ENCODE peak calls at places on chromosomes 16 and 17, in five cellular contexts. G is aorta; A is effector memory CD8-positive, alpha-beta T cell; R is fibroblast of villous mesenchyme; M is activated naive CD4-positive, alpha-beta T cell treated with anti-CD3 and anti-CD28 coated beads for 36 hours. Z is an unnamed sample.

GRCh38 chr17:37047631-37048104 is 98.9 kb downstream of the AATF start:
- DNase-seq in A (peak; percentile 78), G (peak; percentile 84), R (peak; percentile 88), M (peak; percentile 92), Z (peak; percentile 84)

GRCh38 chr17:50149425-50150353 is 788 bp downstream of the PPP1R9B start:
- DNase-seq in M (peak; percentile 59), R (peak; percentile 67), G (peak; percentile 77), A (peak; percentile 59), Z (peak; percentile 83)

GRCh38 chr16:1102921-1103648 is 7.0 kb upstream of the C1QTNF8 start:
- DNase-seq in G (no peak), M (peak; percentile 64), R (peak; percentile 6), A (peak; percentile 73), Z (peak; percentile 76)

GRCh38 chr16:51500306-51500705 is 349.2 kb upstream of the SALL1 start:
- DNase-seq in M (no peak), R (peak; percentile 16), G (no peak), A (no peak), Z (no peak)

GRCh38 chr16:57245472-57246113 is 534 bp downstream of the ARL2BP start:
- DNase-seq in M (no peak), A (no peak), R (no peak), G (peak; percentile 60), Z (peak; percentile 54)

GRCh38 chr17:50056217-50056960 is 479 bp downstream of the ITGA3 start:
- DNase-seq in M (peak; percentile 88), G (peak; percentile 70), A (peak; percentile 48), R (peak; percentile 71), Z (peak; percentile 75)

GRCh38 chr16:87407511-87408112 is 15.5 kb downstream of the MAP1LC3B start:
- DNase-seq in G (no peak), A (no peak), M (no peak), R (no peak), Z (peak; percentile 74)

GRCh38 chr17:4604111-4604644 is 19.8 kb downstream of the SMTNL2 start:
- DNase-seq in M (no peak), R (peak; percentile 78), G (peak; percentile 53), A (no peak), Z (peak; percentile 93)

GRCh38 chr17:48541574-48542113 is 3.3 kb downstream of the HOXB2 start:
- DNase-seq in G (peak; percentile 81), A (peak; percentile 24), M (peak; percentile 63), R (peak; percentile 42), Z (peak; percentile 81)

GRCh38 chr16:8859913-8860881 is 8.6 kb downstream of the CARHSP1 start:
- DNase-seq in G (peak; percentile 57), R (peak; percentile 92), M (no peak), A (no peak), Z (peak; percentile 67)

GRCh38 chr16:30903002-30903401 is 6.6 kb downstream of the CTF1 start:
- DNase-seq in R (no peak), G (no peak), M (peak; percentile 37), A (no peak), Z (no peak)

GRCh38 chr17:77002103-77003045 is 134.2 kb downstream of the MGAT5B start:
- DNase-seq in M (no peak), R (peak; percentile 10), A (no peak), G (no peak), Z (no peak)

GRCh38 chr16:69406780-69407331 is 17.6 kb upstream of the CYB5B start:
- DNase-seq in A (no peak), G (no peak), R (no peak), M (no peak), Z (no peak)

GRCh38 chr17:49454050-49454449 is 39.4 kb upstream of the PHB1 start:
- DNase-seq in M (no peak), A (no peak), G (no peak), R (no peak), Z (no peak)

GRCh38 chr16:9279661-9280060 is 188.2 kb downstream of the HAPSTR1 start:
- DNase-seq in G (no peak), M (no peak), A (no peak), R (no peak), Z (no peak)

GRCh38 chr17:78844301-78845005 is 3.8 kb upstream of the USP36 start:
- DNase-seq in A (no peak), M (peak; percentile 55), G (no peak), R (no peak), Z (no peak)

GRCh38 chr16:339680-340079 is 12.8 kb downstream of the AXIN1 start:
- DNase-seq in A (no peak), M (no peak), R (no peak), G (no peak), Z (no peak)

GRCh38 chr16:87474017-87474416 is 18.8 kb downstream of the ZCCHC14 start:
- DNase-seq in M (no peak), A (no peak), G (no peak), R (no peak), Z (no peak)

GRCh38 chr17:28967240-28968135 is 16.2 kb upstream of the PHF12 start:
- DNase-seq in G (peak; percentile 44), A (no peak), M (no peak), R (no peak), Z (peak; percentile 33)

GRCh38 chr17:35788504-35788998 is 6.9 kb downstream of the MMP28 start:
- DNase-seq in M (peak; percentile 21), A (no peak), G (no peak), R (peak; percentile 96), Z (no peak)